ENCODE peak calls at places on chromosomes 1 and 21, in four cellular contexts. O is CD8-positive, alpha-beta T cell; L is AG04449; R is IMR-90. G is an unnamed sample.

GRCh38 chr1:96598416-96599168 is 123.0 kb upstream of the PTBP2 start:
- DNase-seq in L (no peak), R (peak), O (no peak), G (no peak)

GRCh38 chr1:41705798-41706197 is 212.9 kb downstream of the HIVEP3 start:
- DNase-seq in O (no peak), L (no peak), R (no peak), G (no peak)

GRCh38 chr1:158124034-158124433 is 56.7 kb upstream of the CD1D start:
- DNase-seq in O (no peak), R (peak), L (no peak), G (no peak)

GRCh38 chr1:214277704-214278635 is 3.0 kb upstream of the SMYD2 start:
- DNase-seq in O (no peak), L (no peak), R (peak), G (no peak)

GRCh38 chr1:4375812-4376211 is 278.6 kb upstream of the AJAP1 start:
- DNase-seq in L (no peak), O (no peak), R (no peak), G (no peak)

GRCh38 chr21:27017251-27017650 is 50.4 kb upstream of the ADAMTS5 start:
- DNase-seq in O (no peak), R (peak), L (no peak), G (no peak)

GRCh38 chr1:36352141-36352909 is 28.9 kb upstream of the EVA1B start:
- DNase-seq in O (no peak), L (no peak), R (peak), G (no peak)

GRCh38 chr1:229268505-229268904 is 2.4 kb upstream of the RAB4A start:
- DNase-seq in R (no peak), L (no peak), O (no peak), G (no peak)

GRCh38 chr1:52825868-52826267 is 16.7 kb upstream of the ZYG11A start:
- DNase-seq in L (no peak), O (no peak), R (peak), G (no peak)

GRCh38 chr1:159861218-159861617 is 1.2 kb downstream of the VSIG8 start:
- DNase-seq in L (no peak), O (no peak), R (no peak), G (no peak)

GRCh38 chr1:24864409-24864808 is 65.7 kb downstream of the RUNX3 start:
- DNase-seq in L (no peak), O (peak), R (no peak), G (no peak)

GRCh38 chr1:24944318-24944717 is 14.2 kb upstream of the RUNX3 start:
- DNase-seq in L (no peak), O (no peak), R (no peak), G (no peak)

GRCh38 chr1:219432191-219432606 is 180.7 kb downstream of the ZC3H11B start:
- DNase-seq in O (no peak), R (no peak), L (no peak), G (no peak)

GRCh38 chr1:12184008-12184681 is 17.4 kb downstream of the TNFRSF1B start:
- DNase-seq in R (peak), L (peak), O (no peak), G (no peak)

GRCh38 chr1:169133801-169134558 is 27.5 kb downstream of the ATP1B1 start:
- DNase-seq in O (no peak), R (no peak), L (no peak), G (no peak)
- TF ChIP-seq CTCF in O (no peak), R (peak), L (no peak), G (no peak)

GRCh38 chr1:179952181-179952580 is 2.4 kb upstream of the CEP350 start:
- DNase-seq in O (no peak), R (no peak), L (no peak), G (no peak)

GRCh38 chr1:179955731-179956130 is 1.1 kb downstream of the CEP350 start:
- DNase-seq in O (no peak), L (no peak), R (no peak), G (no peak)

GRCh38 chr1:179955318-179955638 is 668 bp downstream of the CEP350 start:
- DNase-seq in L (no peak), O (no peak), R (peak), G (no peak)

GRCh38 chr1:179953974-179954493 is 576 bp upstream of the CEP350 start:
- DNase-seq in R (peak), L (peak), O (no peak), G (peak)

GRCh38 chr1:179954494-179955317 is at the start of gene CEP350:
- DNase-seq in R (peak), O (peak), L (peak), G (peak)
- TF ChIP-seq CTCF in R (no peak), O (no peak), L (no peak), G (no peak)

GRCh38 chr1:65319141-65319540 is 9.8 kb downstream of the DNAJC6 start:
- DNase-seq in R (no peak), O (no peak), L (no peak), G (no peak)

GRCh38 chr1:65317866-65318653 is 8.7 kb downstream of the DNAJC6 start:
- DNase-seq in L (no peak), R (no peak), O (no peak), G (no peak)

GRCh38 chr1:65319754-65320153 is 10.4 kb downstream of the DNAJC6 start:
- DNase-seq in O (no peak), L (no peak), R (no peak), G (no peak)

GRCh38 chr1:65321879-65322278 is 12.5 kb downstream of the DNAJC6 start:
- DNase-seq in L (no peak), O (no peak), R (no peak), G (no peak)

DNA sequence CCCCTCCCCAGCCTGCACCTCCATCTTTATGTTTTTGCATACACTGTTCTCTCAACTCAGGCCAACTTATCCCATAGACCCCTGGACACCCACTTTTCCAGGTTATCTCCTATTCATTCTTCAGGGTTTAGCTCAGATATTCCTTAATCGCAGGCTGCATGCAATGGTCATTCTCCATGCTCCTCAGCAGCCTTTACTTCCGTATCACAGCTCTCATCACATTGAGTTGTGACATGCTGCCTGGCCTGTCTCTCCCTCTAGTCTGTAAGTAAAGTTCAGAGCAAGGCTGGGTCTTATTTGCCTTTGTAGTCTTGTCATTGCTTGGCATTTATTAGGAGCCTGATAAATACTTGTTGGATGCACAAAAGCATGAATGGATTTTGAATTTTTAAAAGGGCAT is 6.9 kb downstream of the DNAJC6 start:
- DNase-seq in R (no peak), O (no peak), L (no peak), G (no peak)
- TF ChIP-seq CTCF in R (no peak), O (no peak), L (no peak), G (no peak)

DNA sequence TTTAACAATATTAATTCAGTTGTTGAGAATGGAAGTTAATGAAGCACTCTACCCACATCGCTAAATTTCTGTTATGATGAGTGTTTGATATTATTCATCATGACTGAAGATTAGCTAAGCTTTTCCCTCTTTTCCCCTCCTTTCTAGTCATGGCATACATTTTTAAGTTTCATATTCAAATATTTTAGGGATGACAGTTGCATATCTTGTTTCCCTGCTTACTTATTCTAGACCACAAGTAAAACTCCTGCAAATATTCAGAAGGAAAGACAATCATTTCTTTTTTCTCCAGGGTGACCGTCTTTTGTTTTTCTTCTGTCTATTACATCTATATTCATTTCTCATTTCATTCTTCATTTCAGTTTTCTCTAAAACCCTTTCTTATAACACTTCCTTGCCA is 906.0 kb downstream of the ADGRL2 start:
- DNase-seq in L (no peak), R (peak), O (no peak), G (no peak)
- TF ChIP-seq CTCF in L (no peak), R (no peak), O (no peak), G (no peak)

DNA sequence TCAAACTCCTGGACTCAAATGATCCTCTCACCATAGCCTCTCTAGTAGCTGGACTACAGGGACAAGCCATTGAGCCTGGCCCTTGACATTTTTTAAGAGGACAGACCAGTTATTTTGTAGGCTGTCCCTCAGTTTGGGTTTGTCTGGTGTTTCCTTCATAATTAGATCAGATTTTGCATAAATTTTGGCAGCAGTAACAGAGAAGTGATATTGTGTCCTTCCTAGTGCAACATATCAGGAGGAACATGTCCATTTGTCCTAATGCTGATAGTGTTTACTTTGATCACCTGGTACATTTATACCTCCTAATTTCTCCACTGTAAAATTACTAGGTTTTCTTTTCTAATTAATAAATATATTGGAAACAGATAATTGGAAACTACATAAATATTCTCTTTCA is 5.9 kb upstream of the NID1 start:
- DNase-seq in O (no peak), R (no peak), L (no peak), G (no peak)
- TF ChIP-seq CTCF in O (no peak), R (no peak), L (no peak), G (no peak)

DNA sequence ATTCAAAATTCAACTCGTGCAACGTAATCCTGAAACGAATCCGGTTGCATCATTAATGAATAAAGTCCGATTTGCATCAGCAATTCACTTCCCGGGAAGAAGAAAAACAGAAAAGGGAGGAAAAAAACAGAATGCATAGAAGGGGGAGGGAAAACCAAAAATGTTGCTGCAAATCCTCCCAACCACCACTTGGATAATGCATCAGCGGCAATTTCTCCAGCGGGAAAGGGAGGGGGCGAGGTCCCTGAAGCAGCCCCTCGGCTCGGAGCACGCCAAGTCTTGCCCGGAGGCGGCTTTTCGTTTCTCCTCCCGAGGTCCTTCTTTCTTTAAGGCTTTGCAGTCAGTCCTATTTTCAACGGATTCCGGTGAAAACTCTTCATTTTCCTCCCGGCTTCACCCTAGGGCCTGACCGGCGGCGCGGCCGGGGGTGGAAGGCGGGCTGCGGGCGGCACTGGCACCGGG is 720 bp downstream of the CDC42BPA start:
- DNase-seq in O (no peak), R (peak), L (no peak), G (peak)
- TF ChIP-seq CTCF in O (no peak), R (no peak), L (peak), G (no peak)

G was measured in mesothelial cell of epicardium.